ENCODE peak calls at places on chromosomes 5 and 9, in eight cellular contexts. N, V, H, K, M, C, F and L are unnamed samples.

GRCh38 chr9:90423661-90424193 is 218.9 kb downstream of the DIRAS2 start:
- DNase-seq in M (peak; percentile 12), V (no peak), F (no peak), N (no peak), C (peak; percentile 37), H (no peak), K (no peak), L (no peak)

GRCh38 chr9:100575765-100576368 is 2.0 kb upstream of the CAVIN4 start:
- DNase-seq in H (no peak), K (no peak), N (no peak), V (no peak), C (no peak), M (peak; percentile 70), F (no peak), L (peak; percentile 47)

GRCh38 chr5:36239370-36240293 is 2.1 kb downstream of the NADK2 start:
- DNase-seq in V (no peak), K (no peak), M (peak; percentile 14), F (no peak), H (no peak), N (no peak), C (no peak), L (no peak)

GRCh38 chr5:72523960-72524582 is 16.9 kb upstream of the ZNF366 start:
- DNase-seq in N (peak; percentile 33), H (no peak), V (no peak), M (peak; percentile 87), K (peak; percentile 55), C (no peak), F (no peak), L (peak; percentile 31)

GRCh38 chr5:150411245-150411979 is 1.3 kb downstream of the CD74 start:
- DNase-seq in M (no peak), V (peak; percentile 59), H (peak; percentile 53), N (no peak), K (no peak), C (no peak), F (peak; percentile 21), L (no peak)

GRCh38 chr5:135216072-135216812 is 182.2 kb upstream of the PITX1 start:
- DNase-seq in V (no peak), M (no peak), F (no peak), C (peak; percentile 9), H (no peak), K (no peak), N (no peak), L (no peak)

GRCh38 chr9:109989296-109989695 is 209.3 kb downstream of the PALM2AKAP2 start:
- DNase-seq in K (no peak), F (no peak), N (no peak), C (no peak), H (no peak), V (no peak), M (peak; percentile 27), L (no peak)

GRCh38 chr9:124040935-124041816 is 29.6 kb downstream of the LHX2 start:
- DNase-seq in K (no peak), M (no peak), C (no peak), F (no peak), N (peak; percentile 17), H (peak; percentile 62), V (no peak), L (no peak)

GRCh38 chr9:19120846-19121245 is 6.4 kb downstream of the PLIN2 start:
- DNase-seq in F (no peak), V (no peak), K (no peak), C (no peak), N (no peak), H (no peak), M (no peak), L (no peak)

GRCh38 chr5:141958113-141958512 is at the start of gene PCDH12:
- DNase-seq in C (no peak), K (no peak), V (peak; percentile 49), M (no peak), F (no peak), N (no peak), H (peak; percentile 61), L (no peak)

GRCh38 chr9:21455320-21455719 is 15.1 kb downstream of the IFNA1 start:
- DNase-seq in K (no peak), H (no peak), N (peak; percentile 15), C (no peak), V (no peak), F (peak; percentile 5), M (peak; percentile 30), L (no peak)

GRCh38 chr9:81613002-81613750 is 76.2 kb downstream of the TLE1 start:
- DNase-seq in M (peak; percentile 73), F (peak; percentile 24), V (peak; percentile 76), N (no peak), C (peak; percentile 31), H (peak; percentile 45), K (peak; percentile 81), L (no peak)

GRCh38 chr9:79858509-79858908 is 286.7 kb downstream of the TLE4 start:
- DNase-seq in V (no peak), F (no peak), M (peak; percentile 3), K (no peak), C (no peak), H (no peak), N (peak; percentile 15), L (no peak)

GRCh38 chr9:97992219-97992618 is 9.1 kb downstream of the ANP32B start:
- DNase-seq in N (no peak), C (no peak), F (no peak), K (no peak), V (no peak), H (no peak), M (no peak), L (no peak)

GRCh38 chr9:97991818-97992217 is 8.7 kb downstream of the ANP32B start:
- DNase-seq in H (no peak), C (no peak), V (no peak), M (no peak), K (no peak), N (no peak), F (no peak), L (no peak)

GRCh38 chr9:97993000-97993399 is 9.9 kb downstream of the ANP32B start:
- DNase-seq in V (no peak), K (no peak), N (no peak), C (no peak), M (no peak), H (no peak), F (no peak), L (no peak)

GRCh38 chr9:97987490-97987889 is 4.3 kb downstream of the ANP32B start:
- DNase-seq in F (no peak), N (no peak), K (no peak), C (no peak), M (no peak), V (no peak), H (no peak), L (no peak)

GRCh38 chr9:97990259-97990658 is 7.1 kb downstream of the ANP32B start:
- DNase-seq in K (peak; percentile 58), F (no peak), M (peak; percentile 72), V (no peak), C (no peak), H (no peak), N (no peak), L (no peak)
- TF ChIP-seq CTCF in K (no peak), F (no peak), M (peak; percentile 39), V (no peak), C (no peak), H (no peak), N (peak; percentile 13), L (peak; percentile 54)

GRCh38 chr5:77235881-77236560 is 25.5 kb downstream of the PDE8B start:
- DNase-seq in M (no peak), N (no peak), C (no peak), H (no peak), V (no peak), K (no peak), F (no peak), L (no peak)

GRCh38 chr5:77241444-77241843 is 31.0 kb downstream of the PDE8B start:
- DNase-seq in V (no peak), N (no peak), H (no peak), K (no peak), C (no peak), M (no peak), F (no peak), L (no peak)

GRCh38 chr5:77239126-77239741 is 28.8 kb downstream of the PDE8B start:
- DNase-seq in F (no peak), M (peak; percentile 10), H (no peak), N (no peak), C (no peak), K (no peak), V (no peak), L (no peak)
- TF ChIP-seq CTCF in F (peak; percentile 45), M (peak; percentile 38), H (peak; percentile 57), N (peak; percentile 50), C (peak; percentile 52), K (peak; percentile 32), V (no peak), L (peak; percentile 49)

DNA sequence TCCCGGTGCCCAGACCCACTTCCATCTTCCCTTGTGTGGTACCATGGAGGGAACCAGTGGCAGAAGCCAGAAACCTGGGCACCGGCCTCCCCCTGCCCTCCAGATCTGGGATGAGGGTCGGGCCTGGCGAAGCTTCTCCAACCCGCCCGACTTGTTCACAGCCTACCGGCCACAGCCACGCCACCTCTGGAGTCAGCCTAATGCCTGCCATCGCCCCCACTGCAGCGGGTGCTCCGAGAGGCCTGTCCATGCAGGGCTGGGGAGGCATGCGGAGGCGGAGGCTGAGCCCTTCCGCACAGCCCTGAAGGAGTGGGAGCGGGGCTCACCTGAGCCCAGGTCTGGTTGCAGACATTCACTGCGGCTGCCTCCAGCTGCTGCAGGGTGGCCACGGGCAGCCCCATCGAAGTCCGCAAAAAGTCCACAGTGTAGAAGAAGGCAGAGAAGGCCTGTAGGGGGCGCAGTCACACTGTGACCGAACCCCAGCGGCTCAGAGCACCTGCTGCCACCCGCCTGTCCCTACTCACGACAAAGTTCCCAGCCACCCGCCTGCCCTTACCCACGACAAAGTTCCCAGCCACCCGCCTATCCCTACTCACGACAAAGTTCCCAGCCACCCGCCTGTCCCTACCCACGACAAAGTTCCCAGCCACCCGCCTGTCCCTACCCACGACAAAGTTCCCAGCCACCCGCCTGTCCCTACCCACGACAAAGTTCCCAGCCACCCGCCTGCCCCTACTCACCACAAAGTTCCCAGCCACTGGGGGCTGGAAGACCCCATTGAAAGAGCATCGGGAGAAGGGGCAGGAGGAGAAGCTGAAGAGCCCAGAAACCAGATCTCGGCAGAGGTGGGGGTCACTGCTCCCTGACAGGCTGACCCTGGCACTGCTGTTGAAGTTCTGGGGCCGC is 3.8 kb upstream of the NPDC1 start:
- DNase-seq in C (peak; percentile 68), H (no peak), V (no peak), F (peak; percentile 67), M (peak; percentile 23), K (no peak), N (no peak), L (no peak)
- TF ChIP-seq CTCF in C (peak; percentile 57), H (peak; percentile 65), V (peak; percentile 9), F (peak; percentile 65), M (peak; percentile 63), K (peak; percentile 58), N (no peak), L (peak; percentile 69)

DNA sequence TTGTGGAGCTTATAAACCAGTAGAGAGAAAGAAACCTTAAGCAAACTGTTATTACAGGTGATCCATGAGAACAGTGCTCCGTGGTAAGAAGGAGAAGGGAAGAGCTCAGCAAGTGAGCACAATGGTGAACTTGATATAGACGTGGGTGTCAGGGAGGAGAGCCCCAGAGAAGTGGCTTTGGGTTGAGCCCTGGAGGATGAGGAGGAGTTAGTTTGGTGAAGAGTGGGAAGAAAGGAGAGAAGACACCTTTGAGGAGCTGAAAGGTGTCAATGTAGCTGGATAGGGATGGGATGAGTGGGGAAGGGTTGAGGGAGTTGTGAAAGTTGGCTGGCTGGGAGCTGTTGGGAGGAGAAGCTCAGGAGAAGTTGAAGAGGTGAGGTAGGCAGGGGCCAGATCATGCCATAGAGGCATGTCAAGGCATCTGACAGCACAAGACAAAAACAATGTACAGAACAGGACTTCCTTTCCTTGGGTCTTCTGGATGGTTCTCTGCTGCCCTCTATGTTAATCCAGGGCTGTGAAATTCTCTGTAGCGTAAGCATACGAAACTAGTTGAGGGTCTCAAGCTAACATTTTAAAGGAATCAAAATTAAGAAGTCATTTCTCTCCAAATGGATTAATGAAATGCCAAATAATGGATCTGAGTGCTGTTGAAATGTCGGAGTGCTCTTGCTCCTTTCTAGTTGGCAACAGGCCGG is 501.9 kb downstream of the KDM4C start:
- DNase-seq in V (no peak), C (no peak), H (no peak), K (no peak), F (no peak), N (no peak), M (no peak), L (no peak)
- TF ChIP-seq CTCF in V (no peak), C (peak; percentile 13), H (no peak), K (no peak), F (peak; percentile 49), N (no peak), M (peak; percentile 13), L (no peak)